ENCODE peak calls at places on chromosomes 7 and 10, in five cellular contexts. E, H, S, W and V are unnamed samples.

GRCh38 chr10:24897326-24897926 is 55.0 kb downstream of the PRTFDC1 start:
- DNase-seq in E (peak; percentile 83), H (peak; percentile 45), S (no peak), W (peak; percentile 20), V (no peak)

GRCh38 chr10:29259498-29259897 is 29.4 kb upstream of the LYZL1 start:
- DNase-seq in E (no peak), H (no peak), S (no peak), W (no peak), V (no peak)

GRCh38 chr10:73940634-73941221 is 29.8 kb downstream of the PLAU start:
- DNase-seq in E (peak; percentile 93), H (peak; percentile 37), S (no peak), W (peak; percentile 32), V (peak; percentile 91)

GRCh38 chr10:99285846-99286245 is 43.3 kb upstream of the CNNM1 start:
- DNase-seq in E (no peak), H (no peak), S (no peak), W (no peak), V (no peak)

GRCh38 chr10:75180592-75180991 is 30.0 kb upstream of the VDAC2 start:
- DNase-seq in E (no peak), H (no peak), S (no peak), W (no peak), V (peak; percentile 38)

GRCh38 chr10:129656642-129657041 is 189.6 kb downstream of the MGMT start:
- DNase-seq in E (no peak), H (no peak), S (no peak), W (no peak), V (no peak)

GRCh38 chr10:124356706-124357582 is 61.8 kb downstream of the OAT start:
- DNase-seq in E (no peak), H (no peak), S (no peak), W (no peak), V (no peak)

GRCh38 chr10:103576862-103577261 is 83.4 kb downstream of the NEURL1 start:
- DNase-seq in E (no peak), H (no peak), S (no peak), W (peak; percentile 63), V (no peak)

GRCh38 chr7:151491859-151492258 is 27.8 kb downstream of the RHEB start:
- DNase-seq in E (no peak), H (peak; percentile 73), S (no peak), W (peak; percentile 51), V (no peak)
- TF ChIP-seq ZBTB33 in E (no peak), H (no peak), S (no peak), W (no peak), V (no peak)

GRCh38 chr7:48168159-48168558 is 3.1 kb upstream of the ABCA13 start:
- DNase-seq in E (no peak), H (no peak), S (no peak), W (no peak), V (no peak)
- TF ChIP-seq ZBTB33 in E (no peak), H (no peak), S (no peak), W (no peak), V (no peak)

GRCh38 chr7:44973610-44974401 is 5.0 kb downstream of the MYO1G start:
- DNase-seq in E (peak; percentile 76), H (no peak), S (no peak), W (peak; percentile 34), V (peak; percentile 75)
- TF ChIP-seq ZBTB33 in E (no peak), H (no peak), S (no peak), W (no peak), V (no peak)

DNA sequence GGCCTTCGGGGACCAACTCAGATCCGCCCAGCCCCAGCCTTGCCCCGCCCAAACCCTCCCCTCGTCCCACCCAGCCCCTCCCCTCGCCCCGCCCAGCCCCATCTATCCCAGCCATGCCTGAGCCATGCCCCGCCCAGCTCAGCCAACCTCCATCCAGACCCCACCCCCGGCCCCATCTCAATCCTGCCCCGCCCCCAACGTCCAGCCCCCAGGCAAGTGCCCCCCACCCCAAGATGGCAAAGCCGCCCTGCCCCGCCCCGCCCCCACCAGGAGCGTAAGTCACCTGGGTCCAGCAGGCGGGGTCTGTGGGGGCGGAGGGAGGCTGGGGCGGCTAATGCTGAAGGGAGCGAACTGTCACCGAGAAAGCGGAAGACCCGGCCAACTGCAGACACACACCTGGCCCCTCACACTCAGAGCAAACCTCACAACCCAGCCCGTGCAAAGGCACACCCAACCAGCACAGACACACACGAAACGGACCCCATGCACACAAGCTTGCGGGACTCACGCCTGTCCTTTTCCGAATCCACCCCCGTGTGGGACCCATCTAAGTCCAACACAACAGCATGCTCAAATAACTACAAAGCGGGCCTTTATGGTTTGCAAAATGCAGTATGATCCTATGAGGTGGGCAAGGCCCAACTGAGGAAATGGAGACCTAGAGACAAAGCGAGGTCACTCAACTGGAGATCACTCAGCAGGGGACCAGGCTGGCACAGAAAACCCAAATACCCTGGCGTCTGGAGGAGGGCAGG is 11.5 kb upstream of the OGA start:
- DNase-seq in E (peak; percentile 93), H (no peak), S (no peak), W (no peak), V (peak; percentile 93)
- TF ChIP-seq ZBTB33 in E (no peak), H (no peak), S (no peak), W (no peak), V (no peak)

GRCh38 chr10:101393378-101393777 is 39.4 kb downstream of the BTRC start:
- DNase-seq in E (no peak), H (no peak), S (no peak), W (no peak), V (no peak)
- TF ChIP-seq ZBTB33 in E (no peak), H (no peak), S (no peak), W (no peak), V (no peak)

DNA sequence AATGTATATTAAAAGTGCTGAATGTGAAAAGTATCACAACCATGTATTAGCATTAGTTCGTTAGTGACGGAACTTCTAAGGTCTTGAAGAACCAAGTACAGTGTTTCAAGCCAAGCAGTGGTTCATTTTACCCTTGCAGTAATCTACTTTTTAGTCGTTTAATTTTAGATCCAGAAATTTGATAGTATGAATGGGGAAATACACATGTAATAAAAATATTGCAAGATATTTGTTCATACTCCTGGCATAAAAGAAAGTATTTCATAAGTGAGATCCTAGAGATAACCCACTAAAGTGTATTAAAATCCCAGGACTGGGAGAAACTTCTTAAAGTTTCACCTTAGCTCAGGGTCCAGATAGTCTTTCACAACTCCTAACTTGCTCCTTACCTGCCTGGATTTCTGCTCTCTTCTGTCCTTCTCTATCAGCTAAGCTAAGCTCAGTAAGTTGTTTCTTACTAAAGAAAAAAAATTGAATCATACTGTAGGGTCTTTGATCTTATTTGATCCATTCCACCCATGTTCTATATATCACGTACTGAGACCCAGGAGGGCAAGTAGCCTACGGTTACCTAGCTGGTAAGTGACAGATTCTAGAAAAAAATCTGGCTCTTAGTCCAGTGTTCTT is 1.5 kb downstream of the BCAP29 start:
- DNase-seq in E (no peak), H (no peak), S (no peak), W (no peak), V (no peak)
- TF ChIP-seq ZBTB33 in E (no peak), H (no peak), S (no peak), W (no peak), V (no peak)

GRCh38 chr10:132574288-132574687 is 36.7 kb downstream of the INPP5A start:
- DNase-seq in E (no peak), H (no peak), S (no peak), W (no peak), V (no peak)

GRCh38 chr10:132572545-132572937 is 35.0 kb downstream of the INPP5A start:
- DNase-seq in E (no peak), H (no peak), S (no peak), W (no peak), V (no peak)

GRCh38 chr10:132570771-132571564 is 33.4 kb downstream of the INPP5A start:
- DNase-seq in E (no peak), H (no peak), S (peak; percentile 73), W (no peak), V (no peak)

GRCh38 chr10:132570265-132570664 is 32.7 kb downstream of the INPP5A start:
- DNase-seq in E (no peak), H (no peak), S (no peak), W (no peak), V (no peak)

GRCh38 chr10:132571565-132572544 is 34.3 kb downstream of the INPP5A start:
- DNase-seq in E (peak; percentile 76), H (peak; percentile 65), S (peak; percentile 95), W (peak; percentile 75), V (peak; percentile 65)
- TF ChIP-seq ZBTB33 in E (peak; percentile 73), H (no peak), S (no peak), W (no peak), V (no peak)

GRCh38 chr7:20651960-20652544 is 36.6 kb downstream of the ABCB5 start:
- DNase-seq in E (no peak), H (peak; percentile 15), S (no peak), W (no peak), V (peak; percentile 27)

GRCh38 chr7:20650782-20651181 is 35.3 kb downstream of the ABCB5 start:
- DNase-seq in E (no peak), H (no peak), S (no peak), W (no peak), V (no peak)

GRCh38 chr7:20647908-20648776 is 32.7 kb downstream of the ABCB5 start:
- DNase-seq in E (peak; percentile 31), H (peak; percentile 55), S (no peak), W (peak; percentile 18), V (peak; percentile 51)

GRCh38 chr7:20642171-20642570 is 26.7 kb downstream of the ABCB5 start:
- DNase-seq in E (no peak), H (no peak), S (no peak), W (no peak), V (no peak)

GRCh38 chr7:20647051-20647450 is 31.6 kb downstream of the ABCB5 start:
- DNase-seq in E (no peak), H (no peak), S (no peak), W (no peak), V (no peak)
- TF ChIP-seq ZBTB33 in E (no peak), H (no peak), S (no peak), W (no peak), V (no peak)

GRCh38 chr10:107718868-107719267 is 554.4 kb upstream of the SORCS1 start:
- DNase-seq in E (no peak), H (no peak), S (no peak), W (no peak), V (no peak)
- TF ChIP-seq ZBTB33 in E (no peak), H (no peak), S (no peak), W (no peak), V (no peak)